ENCODE peak calls at places on chromosomes 12 and 14, in ten cellular contexts. One of them, this sample, is unnamed.

GRCh38 chr12:103028881-103029280 is 71.4 kb downstream of the ASCL1 start:
- DNase-seq in pancreas: no peak
- DNase-seq in body of pancreas: no peak
- DNase-seq in IMR-90: no peak
- DNase-seq in tibial artery: no peak
- DNase-seq in Panc1: no peak
- DNase-seq in astrocyte of the cerebellum: no peak
- DNase-seq in OCI-LY7: no peak
- DNase-seq in BJ: no peak
- DNase-seq in psoas muscle: no peak
- DNase-seq in this sample: no peak

GRCh38 chr12:49949866-49950265 is 671 bp upstream of the AQP2 start:
- DNase-seq in pancreas: no peak
- DNase-seq in body of pancreas: no peak
- DNase-seq in IMR-90: no peak
- DNase-seq in tibial artery: no peak
- DNase-seq in Panc1: no peak
- DNase-seq in astrocyte of the cerebellum: no peak
- DNase-seq in OCI-LY7: no peak
- DNase-seq in BJ: no peak
- DNase-seq in psoas muscle: no peak
- DNase-seq in this sample: no peak

GRCh38 chr12:58882796-58883195 is 37.5 kb downstream of the LRIG3 start:
- DNase-seq in pancreas: no peak
- DNase-seq in body of pancreas: no peak
- DNase-seq in IMR-90: no peak
- DNase-seq in tibial artery: no peak
- DNase-seq in Panc1: no peak
- DNase-seq in astrocyte of the cerebellum: no peak
- DNase-seq in OCI-LY7: no peak
- DNase-seq in BJ: no peak
- DNase-seq in psoas muscle: no peak
- DNase-seq in this sample: no peak

GRCh38 chr12:123907726-123908476 is 64.7 kb downstream of the CCDC92 start:
- DNase-seq in pancreas: no peak
- DNase-seq in body of pancreas: no peak
- DNase-seq in IMR-90: no peak
- DNase-seq in tibial artery: no peak
- DNase-seq in Panc1: no peak
- DNase-seq in astrocyte of the cerebellum: no peak
- DNase-seq in OCI-LY7: no peak
- DNase-seq in BJ: no peak
- DNase-seq in psoas muscle: no peak
- DNase-seq in this sample: no peak

GRCh38 chr12:19671695-19672094 is 232.4 kb downstream of the AEBP2 start:
- DNase-seq in pancreas: no peak
- DNase-seq in body of pancreas: no peak
- DNase-seq in IMR-90: peak
- DNase-seq in tibial artery: no peak
- DNase-seq in Panc1: no peak
- DNase-seq in astrocyte of the cerebellum: no peak
- DNase-seq in OCI-LY7: no peak
- DNase-seq in BJ: no peak
- DNase-seq in psoas muscle: no peak
- DNase-seq in this sample: peak

GRCh38 chr14:52776816-52777215 is 14.6 kb downstream of the GNPNAT1 start:
- DNase-seq in pancreas: no peak
- DNase-seq in body of pancreas: no peak
- DNase-seq in IMR-90: no peak
- DNase-seq in tibial artery: no peak
- DNase-seq in Panc1: no peak
- DNase-seq in astrocyte of the cerebellum: no peak
- DNase-seq in OCI-LY7: no peak
- DNase-seq in BJ: no peak
- DNase-seq in psoas muscle: no peak
- DNase-seq in this sample: no peak

GRCh38 chr14:93914278-93914677 is 12.9 kb upstream of the FAM181A start:
- DNase-seq in pancreas: no peak
- DNase-seq in body of pancreas: no peak
- DNase-seq in IMR-90: no peak
- DNase-seq in tibial artery: no peak
- DNase-seq in Panc1: no peak
- DNase-seq in astrocyte of the cerebellum: no peak
- DNase-seq in OCI-LY7: no peak
- DNase-seq in BJ: no peak
- DNase-seq in psoas muscle: peak
- DNase-seq in this sample: no peak

GRCh38 chr12:22377731-22378496 is 43.4 kb upstream of the ST8SIA1 start:
- DNase-seq in pancreas: no peak
- DNase-seq in body of pancreas: no peak
- DNase-seq in IMR-90: no peak
- DNase-seq in tibial artery: no peak
- DNase-seq in Panc1: no peak
- DNase-seq in astrocyte of the cerebellum: peak
- DNase-seq in OCI-LY7: no peak
- DNase-seq in BJ: no peak
- DNase-seq in psoas muscle: no peak
- DNase-seq in this sample: no peak

GRCh38 chr12:79547735-79548347 is 142.9 kb downstream of the PAWR start:
- DNase-seq in pancreas: no peak
- DNase-seq in body of pancreas: peak
- DNase-seq in IMR-90: peak
- DNase-seq in tibial artery: peak
- DNase-seq in Panc1: peak
- DNase-seq in astrocyte of the cerebellum: peak
- DNase-seq in OCI-LY7: peak
- DNase-seq in BJ: peak
- DNase-seq in psoas muscle: no peak
- DNase-seq in this sample: peak

GRCh38 chr12:77120695-77121094 is 55.3 kb upstream of the E2F7 start:
- DNase-seq in pancreas: no peak
- DNase-seq in body of pancreas: no peak
- DNase-seq in IMR-90: peak
- DNase-seq in tibial artery: no peak
- DNase-seq in Panc1: no peak
- DNase-seq in astrocyte of the cerebellum: peak
- DNase-seq in OCI-LY7: no peak
- DNase-seq in BJ: no peak
- DNase-seq in psoas muscle: no peak
- DNase-seq in this sample: no peak

GRCh38 chr14:103727313-103728000 is 11.8 kb downstream of the ZFYVE21 start:
- DNase-seq in pancreas: peak
- DNase-seq in body of pancreas: peak
- DNase-seq in IMR-90: no peak
- DNase-seq in tibial artery: no peak
- DNase-seq in Panc1: no peak
- DNase-seq in astrocyte of the cerebellum: no peak
- DNase-seq in OCI-LY7: no peak
- DNase-seq in BJ: no peak
- DNase-seq in psoas muscle: peak
- DNase-seq in this sample: no peak

GRCh38 chr12:121060149-121061001 is 21.3 kb upstream of the OASL start:
- DNase-seq in pancreas: no peak
- DNase-seq in body of pancreas: peak
- DNase-seq in IMR-90: peak
- DNase-seq in tibial artery: no peak
- DNase-seq in Panc1: peak
- DNase-seq in astrocyte of the cerebellum: no peak
- DNase-seq in OCI-LY7: peak
- DNase-seq in BJ: no peak
- DNase-seq in psoas muscle: no peak
- DNase-seq in this sample: peak
- H3K4me3 ChIP-seq in pancreas: no peak
- H3K4me3 ChIP-seq in body of pancreas: no peak
- H3K4me3 ChIP-seq in IMR-90: peak
- H3K4me3 ChIP-seq in tibial artery: peak
- H3K4me3 ChIP-seq in Panc1: peak
- H3K4me3 ChIP-seq in astrocyte of the cerebellum: no peak
- H3K4me3 ChIP-seq in OCI-LY7: peak
- H3K4me3 ChIP-seq in BJ: peak
- H3K4me3 ChIP-seq in psoas muscle: peak
- H3K4me3 ChIP-seq in this sample: peak

DNA sequence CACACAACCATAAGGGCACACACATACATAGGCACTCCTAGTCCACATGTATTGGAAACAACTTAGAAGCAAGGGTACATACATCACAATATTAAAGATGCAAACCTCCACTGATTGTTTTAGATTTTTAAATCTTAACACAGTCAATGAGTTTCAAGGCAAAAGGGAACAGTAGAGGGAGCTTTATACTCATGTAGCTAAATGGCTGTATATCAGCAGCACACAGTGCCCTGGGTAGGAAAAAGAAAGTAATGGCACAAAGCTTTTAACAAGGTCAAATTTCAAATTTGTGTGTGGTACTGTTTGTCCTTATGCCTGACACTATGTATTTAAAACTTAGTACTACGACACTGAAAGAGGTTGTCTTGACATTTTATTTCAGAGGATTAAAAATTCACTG is 262.0 kb downstream of the MED13L start:
- DNase-seq in pancreas: no peak
- DNase-seq in body of pancreas: no peak
- DNase-seq in IMR-90: peak
- DNase-seq in tibial artery: no peak
- DNase-seq in Panc1: no peak
- DNase-seq in astrocyte of the cerebellum: peak
- DNase-seq in OCI-LY7: peak
- DNase-seq in BJ: peak
- DNase-seq in psoas muscle: no peak
- DNase-seq in this sample: peak
- TF ChIP-seq CTCF in pancreas: peak
- TF ChIP-seq CTCF in body of pancreas: peak
- TF ChIP-seq CTCF in IMR-90: peak
- TF ChIP-seq CTCF in tibial artery: peak
- TF ChIP-seq CTCF in Panc1: peak
- TF ChIP-seq CTCF in astrocyte of the cerebellum: peak
- TF ChIP-seq CTCF in OCI-LY7: peak
- TF ChIP-seq CTCF in BJ: peak
- TF ChIP-seq CTCF in psoas muscle: peak
- TF ChIP-seq CTCF in this sample: peak

GRCh38 chr12:122021822-122022392 is at the start of gene BCL7A:
- DNase-seq in pancreas: peak
- DNase-seq in body of pancreas: peak
- DNase-seq in IMR-90: peak
- DNase-seq in tibial artery: peak
- DNase-seq in Panc1: no peak
- DNase-seq in astrocyte of the cerebellum: peak
- DNase-seq in OCI-LY7: peak
- DNase-seq in BJ: no peak
- DNase-seq in psoas muscle: peak
- DNase-seq in this sample: no peak

GRCh38 chr12:122018937-122019336 is 2.7 kb upstream of the BCL7A start:
- DNase-seq in pancreas: no peak
- DNase-seq in body of pancreas: no peak
- DNase-seq in IMR-90: no peak
- DNase-seq in tibial artery: no peak
- DNase-seq in Panc1: no peak
- DNase-seq in astrocyte of the cerebellum: no peak
- DNase-seq in OCI-LY7: no peak
- DNase-seq in BJ: no peak
- DNase-seq in psoas muscle: no peak
- DNase-seq in this sample: no peak

GRCh38 chr12:122021193-122021821 is 377 bp upstream of the BCL7A start:
- DNase-seq in pancreas: peak
- DNase-seq in body of pancreas: peak
- DNase-seq in IMR-90: no peak
- DNase-seq in tibial artery: no peak
- DNase-seq in Panc1: no peak
- DNase-seq in astrocyte of the cerebellum: no peak
- DNase-seq in OCI-LY7: peak
- DNase-seq in BJ: no peak
- DNase-seq in psoas muscle: peak
- DNase-seq in this sample: no peak

GRCh38 chr12:122022393-122023338 is 982 bp downstream of the BCL7A start:
- DNase-seq in pancreas: peak
- DNase-seq in body of pancreas: peak
- DNase-seq in IMR-90: no peak
- DNase-seq in tibial artery: no peak
- DNase-seq in Panc1: no peak
- DNase-seq in astrocyte of the cerebellum: no peak
- DNase-seq in OCI-LY7: peak
- DNase-seq in BJ: no peak
- DNase-seq in psoas muscle: peak
- DNase-seq in this sample: no peak

DNA sequence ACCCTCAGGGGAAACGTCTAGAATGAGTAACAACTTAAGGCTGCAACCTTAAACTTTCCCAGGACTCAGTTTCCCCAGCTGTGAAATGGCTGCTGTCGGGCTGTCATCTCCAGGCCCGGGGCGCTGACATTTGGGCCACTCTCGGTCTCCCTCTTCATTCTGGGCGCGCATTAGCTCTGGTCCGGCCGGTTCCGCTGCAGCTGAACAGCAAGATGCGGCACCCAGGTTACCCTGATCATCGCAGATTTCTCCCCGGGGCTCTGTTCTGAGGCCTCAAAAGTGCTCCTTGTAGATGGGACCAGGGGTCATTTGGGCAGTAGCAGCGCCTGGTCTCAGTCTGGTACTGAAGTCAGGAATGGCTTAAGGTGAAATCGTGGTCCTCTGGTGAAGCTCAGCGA is 890 bp upstream of the BCL7A start:
- DNase-seq in pancreas: no peak
- DNase-seq in body of pancreas: no peak
- DNase-seq in IMR-90: no peak
- DNase-seq in tibial artery: no peak
- DNase-seq in Panc1: no peak
- DNase-seq in astrocyte of the cerebellum: no peak
- DNase-seq in OCI-LY7: peak
- DNase-seq in BJ: no peak
- DNase-seq in psoas muscle: no peak
- DNase-seq in this sample: no peak
- H3K4me3 ChIP-seq in pancreas: peak
- H3K4me3 ChIP-seq in body of pancreas: no peak
- H3K4me3 ChIP-seq in IMR-90: peak
- H3K4me3 ChIP-seq in tibial artery: peak
- H3K4me3 ChIP-seq in Panc1: peak
- H3K4me3 ChIP-seq in astrocyte of the cerebellum: peak
- H3K4me3 ChIP-seq in OCI-LY7: peak
- H3K4me3 ChIP-seq in BJ: no peak
- H3K4me3 ChIP-seq in psoas muscle: peak
- H3K4me3 ChIP-seq in this sample: peak

DNA sequence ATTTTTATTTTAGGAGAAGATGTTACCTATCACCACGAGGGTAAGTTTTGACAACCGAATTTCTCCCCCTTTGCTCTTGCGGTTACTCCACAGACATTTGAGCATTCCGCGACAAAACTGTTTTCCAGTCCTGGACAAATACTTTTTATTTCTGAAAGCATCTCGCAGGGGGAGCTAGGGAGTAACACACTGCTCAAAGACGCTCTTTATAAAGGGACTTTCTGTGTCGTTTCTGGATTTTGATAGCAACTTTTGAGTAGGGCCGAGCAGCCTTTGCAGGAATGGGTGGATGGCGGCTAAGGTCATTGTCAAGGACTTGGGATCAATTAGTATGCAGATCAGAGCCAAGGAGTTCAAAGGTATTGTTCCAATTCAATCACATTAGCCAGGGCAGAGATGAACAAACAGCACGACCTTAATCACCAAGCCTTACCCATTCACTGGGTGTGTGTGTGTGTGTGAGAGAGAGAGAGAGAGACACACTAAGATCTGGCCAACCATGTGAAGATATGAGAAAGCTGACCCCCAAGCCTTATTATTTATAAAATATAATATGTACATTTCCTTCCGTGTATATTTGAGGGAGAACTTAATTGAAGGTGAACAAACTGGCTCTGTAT is 613.6 kb downstream of the VRK1 start:
- DNase-seq in pancreas: no peak
- DNase-seq in body of pancreas: no peak
- DNase-seq in IMR-90: no peak
- DNase-seq in tibial artery: no peak
- DNase-seq in Panc1: no peak
- DNase-seq in astrocyte of the cerebellum: no peak
- DNase-seq in OCI-LY7: no peak
- DNase-seq in BJ: no peak
- DNase-seq in psoas muscle: no peak
- DNase-seq in this sample: no peak
- TF ChIP-seq CTCF in pancreas: no peak
- TF ChIP-seq CTCF in body of pancreas: no peak
- TF ChIP-seq CTCF in IMR-90: no peak
- TF ChIP-seq CTCF in tibial artery: no peak
- TF ChIP-seq CTCF in Panc1: peak
- TF ChIP-seq CTCF in astrocyte of the cerebellum: peak
- TF ChIP-seq CTCF in OCI-LY7: peak
- TF ChIP-seq CTCF in BJ: no peak
- TF ChIP-seq CTCF in psoas muscle: no peak
- TF ChIP-seq CTCF in this sample: no peak

This sample was measured in HFF-Myc.